ENCODE peak calls at places on chromosomes 2 and 18, in six cellular contexts. O is H1, C is IMR-90, Y is neuronal stem cell, M is trophoblast cell, V is mesenchymal stem cell. F is an unnamed sample.

GRCh38 chr2:50547521-50547920 is 484.4 kb downstream of the NRXN1 start:
- DNase-seq in V (peak; percentile 77), O (no peak), Y (no peak), M (no peak), C (peak; percentile 82), F (no peak)

GRCh38 chr18:8900552-8900951 is 195.2 kb downstream of the MTCL1 start:
- DNase-seq in C (no peak), M (no peak), V (no peak), O (no peak), Y (no peak), F (no peak)

GRCh38 chr2:30688956-30689401 is 118.3 kb downstream of the CAPN13 start:
- DNase-seq in Y (no peak), V (no peak), O (no peak), M (no peak), C (no peak), F (no peak)

GRCh38 chr18:42649636-42650035 is 465.8 kb downstream of the RIT2 start:
- DNase-seq in C (no peak), Y (no peak), O (no peak), V (no peak), M (no peak), F (no peak)

GRCh38 chr2:113060396-113060795 is 1.4 kb downstream of the IL36RN start:
- DNase-seq in O (no peak), V (no peak), C (no peak), Y (no peak), M (peak; percentile 16), F (no peak)

GRCh38 chr18:13232060-13232917 is 13.7 kb downstream of the LDLRAD4 start:
- DNase-seq in M (no peak), V (no peak), C (no peak), Y (no peak), O (no peak), F (no peak)

GRCh38 chr2:40283111-40283909 is 168.6 kb downstream of the SLC8A1 start:
- DNase-seq in C (peak; percentile 41), O (no peak), V (no peak), Y (no peak), M (peak; percentile 76), F (no peak)

GRCh38 chr2:126863336-126864015 is 35.2 kb upstream of the TEX51 start:
- DNase-seq in V (no peak), M (no peak), O (no peak), C (no peak), Y (no peak), F (no peak)

GRCh38 chr2:113257511-113258264 is 21.0 kb downstream of the PAX8 start:
- DNase-seq in O (no peak), V (no peak), M (no peak), C (peak; percentile 47), Y (no peak), F (no peak)

GRCh38 chr2:141526760-141527159 is 604.1 kb downstream of the LRP1B start:
- DNase-seq in O (no peak), Y (no peak), V (no peak), M (no peak), C (no peak), F (no peak)

GRCh38 chr2:122191331-122191730 is 435.9 kb downstream of the TSN start:
- DNase-seq in M (peak; percentile 43), C (no peak), V (peak; percentile 7), Y (peak; percentile 36), O (no peak), F (peak; percentile 75)

GRCh38 chr2:185279999-185280398 is 458.6 kb upstream of the FSIP2 start:
- DNase-seq in Y (no peak), V (peak; percentile 37), M (peak; percentile 47), C (peak; percentile 3), O (no peak), F (no peak)

GRCh38 chr2:36708119-36708741 is 11.7 kb downstream of the VIT start:
- DNase-seq in Y (no peak), O (no peak), M (peak; percentile 72), V (no peak), C (peak; percentile 17), F (no peak)

GRCh38 chr2:160140471-160140870 is 59.6 kb downstream of the ITGB6 start:
- DNase-seq in Y (no peak), O (no peak), C (peak; percentile 21), V (no peak), M (no peak), F (no peak)

GRCh38 chr2:142745691-142746090 is 131.8 kb upstream of the KYNU start:
- DNase-seq in Y (no peak), C (no peak), M (no peak), O (no peak), V (no peak), F (no peak)

GRCh38 chr2:113831156-113831555 is 58.7 kb upstream of the ACTR3 start:
- DNase-seq in O (no peak), C (peak; percentile 13), Y (no peak), V (peak; percentile 26), M (peak; percentile 99), F (no peak)

GRCh38 chr2:61620244-61621159 is 82.3 kb upstream of the XPO1 start:
- DNase-seq in O (no peak), M (peak; percentile 83), V (peak; percentile 89), C (peak; percentile 88), Y (no peak), F (no peak)

DNA sequence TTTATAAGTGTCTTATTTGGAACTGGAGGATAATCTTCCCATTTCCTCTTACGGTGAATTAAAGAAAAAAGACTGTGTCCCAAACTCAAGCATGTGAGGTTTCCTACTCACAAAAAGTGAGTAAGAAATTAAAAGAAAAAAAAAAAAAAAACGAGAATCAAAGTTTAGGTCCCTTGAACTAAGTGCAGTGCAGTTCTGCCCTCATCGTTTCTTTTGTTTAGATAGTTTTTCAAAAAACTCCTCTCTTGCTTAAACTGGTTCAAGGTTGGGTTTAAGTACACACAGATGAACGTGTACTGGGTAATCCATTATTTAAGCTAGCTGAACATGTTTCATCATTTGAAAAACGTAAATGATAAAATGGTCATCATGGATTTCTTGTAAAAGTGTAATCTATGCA is 235.9 kb upstream of the KCNJ3 start:
- DNase-seq in C (no peak), M (no peak), O (no peak), V (no peak), Y (no peak), F (no peak)
- H4K91ac ChIP-seq in C (no peak overlapping the region), M (no peak overlapping the region), O (no peak overlapping the region), V (no peak overlapping the region), Y (no peak overlapping the region), F (no peak overlapping the region)

DNA sequence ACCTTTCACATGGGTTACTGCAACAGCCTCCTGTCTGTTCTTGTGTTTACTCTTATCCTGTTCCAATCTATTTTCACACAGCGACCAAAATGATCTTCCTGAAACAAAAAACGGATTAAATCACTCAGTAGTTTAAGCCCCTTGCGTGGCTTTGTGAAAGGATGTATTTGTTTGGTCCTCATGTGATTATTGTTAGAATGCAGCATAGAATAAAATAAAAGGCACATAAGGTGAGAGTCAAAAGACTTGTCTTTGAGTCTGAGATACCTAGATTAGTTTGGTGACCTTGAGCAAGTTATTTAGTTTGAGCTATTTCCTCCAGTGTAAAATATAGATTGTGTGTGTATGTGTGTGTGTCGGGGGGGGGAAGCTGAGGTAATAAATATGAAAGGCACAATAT is 72.4 kb downstream of the EML4 start:
- DNase-seq in M (no peak), O (no peak), Y (no peak), V (no peak), C (no peak), F (no peak)
- H3K18ac ChIP-seq in M (no peak overlapping the region), O (no peak overlapping the region), Y (no peak overlapping the region), V (no peak overlapping the region), C (no peak overlapping the region), F (no peak overlapping the region)

GRCh38 chr2:25337276-25337675 is 4.4 kb downstream of the DNMT3A start:
- DNase-seq in Y (no peak), O (no peak), C (no peak), M (no peak), V (no peak), F (no peak)
- H2AFZ ChIP-seq in Y (no peak overlapping the region), O (no peak overlapping the region), C (peak overlapping the region; percentile 44), M (no peak overlapping the region), V (no peak overlapping the region), F (no peak overlapping the region)

GRCh38 chr2:68589963-68590362 is 53.4 kb upstream of the PROKR1 start:
- DNase-seq in C (no peak), O (no peak), V (peak; percentile 40), M (no peak), Y (no peak), F (no peak)

GRCh38 chr2:68594041-68594440 is 49.3 kb upstream of the PROKR1 start:
- DNase-seq in Y (no peak), M (no peak), V (no peak), C (no peak), O (no peak), F (no peak)

GRCh38 chr2:68590702-68591101 is 52.7 kb upstream of the PROKR1 start:
- DNase-seq in C (peak; percentile 10), Y (no peak), O (no peak), M (no peak), V (no peak), F (no peak)

GRCh38 chr2:68591225-68591624 is 52.2 kb upstream of the PROKR1 start:
- DNase-seq in Y (no peak), C (no peak), O (no peak), V (no peak), M (no peak), F (no peak)

DNA sequence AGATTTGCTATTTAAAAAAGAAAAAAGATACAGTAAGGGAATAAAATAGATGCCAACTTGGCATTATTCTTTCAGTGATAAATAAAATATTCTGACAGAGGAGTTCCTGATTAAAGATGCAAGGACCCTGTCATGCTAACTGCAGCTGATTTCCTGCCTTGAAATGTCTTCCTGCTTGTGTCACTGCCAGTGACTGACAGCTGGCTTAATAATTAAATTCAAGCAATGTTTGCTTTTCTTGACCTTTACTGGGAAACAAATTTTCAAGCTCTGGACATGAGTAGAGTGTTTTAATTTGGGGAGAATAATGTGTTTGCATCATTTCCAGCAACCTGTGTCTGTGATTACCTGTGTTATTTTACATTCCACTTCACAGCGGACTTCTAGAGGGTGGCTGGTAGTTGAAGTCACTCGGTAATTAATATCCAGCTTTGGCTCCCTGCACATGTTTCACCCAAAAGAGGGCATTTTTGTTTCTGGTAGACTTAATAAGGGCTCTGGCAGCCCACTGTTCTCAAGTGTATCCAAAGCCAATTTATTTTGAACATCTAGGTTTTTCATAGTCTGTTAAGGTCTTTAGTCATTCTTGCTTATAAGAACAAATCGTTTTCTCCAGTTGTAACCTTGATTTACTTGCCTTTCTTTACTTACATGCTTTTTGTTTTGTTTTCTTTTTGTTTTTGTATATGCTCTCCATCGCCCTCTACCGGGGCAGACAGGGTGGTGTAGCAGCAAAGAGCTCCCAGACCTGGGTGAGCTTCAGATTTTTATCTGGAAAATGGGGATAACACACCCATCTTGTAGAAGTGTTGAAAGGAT is 48.5 kb upstream of the PROKR1 start:
- DNase-seq in M (peak; percentile 69), O (peak; percentile 13), Y (no peak), C (peak; percentile 56), V (peak; percentile 50), F (peak; percentile 38)
- H4K91ac ChIP-seq in M (no peak overlapping the region), O (no peak overlapping the region), Y (no peak overlapping the region), C (no peak overlapping the region), V (no peak overlapping the region), F (no peak overlapping the region)

GRCh38 chr2:215716971-215717370 is 281.1 kb upstream of the FN1 start:
- DNase-seq in Y (no peak), M (no peak), C (no peak), O (no peak), V (no peak), F (no peak)

GRCh38 chr2:215712219-215712849 is 276.5 kb upstream of the FN1 start:
- DNase-seq in O (no peak), M (no peak), C (no peak), Y (no peak), V (peak; percentile 32), F (no peak)

GRCh38 chr2:215713393-215713792 is 277.5 kb upstream of the FN1 start:
- DNase-seq in V (peak; percentile 92), M (peak; percentile 77), Y (no peak), C (peak; percentile 90), O (no peak), F (no peak)

GRCh38 chr2:215711484-215712034 is 275.7 kb upstream of the FN1 start:
- DNase-seq in M (peak; percentile 54), V (peak; percentile 74), O (no peak), C (peak; percentile 78), Y (no peak), F (no peak)

GRCh38 chr2:215712850-215713230 is 277.0 kb upstream of the FN1 start:
- DNase-seq in M (no peak), V (peak; percentile 59), Y (no peak), O (no peak), C (peak; percentile 47), F (no peak)
- H3K18ac ChIP-seq in M (no peak overlapping the region), V (no peak overlapping the region), Y (no peak overlapping the region), O (no peak overlapping the region), C (peak overlapping the region; percentile 90), F (no peak overlapping the region)

F was measured in H9.